ENCODE peak calls at places on chromosomes 16 and 17, in five cellular contexts. G is cardiac fibroblast, E is cardiac muscle cell, W is omental fat pad, I is GM06990. Q is an unnamed sample.
A peak's percentile ranks its signal among the peaks of the same experiment; 100 is the strongest.

GRCh38 chr17:83096401-83097220 is 17.2 kb downstream of the METRNL start:
- DNase-seq in E (no peak), G (no peak), W (no peak), I (no peak), Q (peak; percentile 72)

GRCh38 chr16:3580686-3581085 is 3.5 kb upstream of the NLRC3 start:
- DNase-seq in E (no peak), W (no peak), I (no peak), G (no peak), Q (peak; percentile 58)

GRCh38 chr16:912684-913613 is 57.8 kb downstream of the LMF1 start:
- DNase-seq in W (no peak), E (no peak), G (no peak), I (no peak), Q (no peak)

GRCh38 chr16:68078726-68079615 is 6.2 kb upstream of the NFATC3 start:
- DNase-seq in G (no peak), I (no peak), W (no peak), E (no peak), Q (no peak)

GRCh38 chr17:22671110-22671509 is 978.8 kb downstream of the KCNJ18 start:
- DNase-seq in W (no peak), E (no peak), I (no peak), G (no peak), Q (no peak)

GRCh38 chr17:42329025-42329976 is 41.0 kb downstream of the STAT5A start:
- DNase-seq in E (no peak), G (peak; percentile 61), I (no peak), W (no peak), Q (peak; percentile 91)

GRCh38 chr17:3551189-3551588 is 6.4 kb downstream of the TRPV3 start:
- DNase-seq in W (no peak), E (no peak), G (no peak), I (no peak), Q (no peak)

GRCh38 chr16:85475233-85475632 is 137.9 kb upstream of the GSE1 start:
- DNase-seq in G (no peak), I (no peak), E (no peak), W (no peak), Q (peak; percentile 21)

GRCh38 chr17:67194134-67194533 is 50.9 kb downstream of the HELZ start:
- DNase-seq in I (no peak), E (peak; percentile 6), W (no peak), G (peak; percentile 48), Q (no peak)

GRCh38 chr16:56226840-56227525 is 35.7 kb downstream of the GNAO1 start:
- DNase-seq in W (no peak), E (no peak), G (no peak), I (no peak), Q (no peak)

GRCh38 chr16:23518435-23518891 is 8.2 kb upstream of the GGA2 start:
- DNase-seq in E (no peak), I (peak; percentile 52), W (no peak), G (peak; percentile 32), Q (no peak)

GRCh38 chr16:77289331-77289809 is 90.2 kb downstream of the SYCE1L start:
- DNase-seq in W (peak; percentile 33), I (no peak), G (peak; percentile 52), E (peak; percentile 47), Q (peak; percentile 52)

GRCh38 chr17:49967621-49968379 is 1.2 kb upstream of the DLX4 start:
- DNase-seq in I (no peak), W (no peak), G (no peak), E (no peak), Q (no peak)

GRCh38 chr17:14784997-14785696 is 480.0 kb downstream of the PMP22 start:
- DNase-seq in G (no peak), I (no peak), W (no peak), E (no peak), Q (peak; percentile 61)

GRCh38 chr16:17173134-17173729 is 297.5 kb downstream of the XYLT1 start:
- DNase-seq in W (no peak), E (no peak), G (peak; percentile 47), I (no peak), Q (no peak)

GRCh38 chr17:3011891-3012290 is 51.5 kb downstream of the OR1D5 start:
- DNase-seq in G (no peak), W (no peak), I (no peak), E (no peak), Q (no peak)

GRCh38 chr16:85376292-85377095 is 236.6 kb upstream of the GSE1 start:
- DNase-seq in I (no peak), W (no peak), G (no peak), E (no peak), Q (no peak)

GRCh38 chr17:28716740-28717577 is 709 bp downstream of the RAB34 start:
- DNase-seq in E (peak; percentile 51), G (peak; percentile 65), W (no peak), I (peak; percentile 63), Q (peak; percentile 44)

GRCh38 chr16:81621496-81621895 is 157.6 kb upstream of the PLCG2 start:
- DNase-seq in W (no peak), G (no peak), I (no peak), E (no peak), Q (peak; percentile 99)

GRCh38 chr16:49483651-49484451 is 110.2 kb downstream of the C16orf78 start:
- DNase-seq in I (no peak), E (no peak), W (no peak), G (no peak), Q (no peak)

GRCh38 chr17:60968266-60968665 is 290.6 kb downstream of the BCAS3 start:
- DNase-seq in G (no peak), I (no peak), E (no peak), W (no peak), Q (no peak)

GRCh38 chr17:38619937-38620550 is 14.3 kb upstream of the SRCIN1 start:
- DNase-seq in W (no peak), I (no peak), E (no peak), G (no peak), Q (no peak)

GRCh38 chr17:42286411-42287295 is 1.6 kb upstream of the STAT5A start:
- DNase-seq in I (no peak), W (peak; percentile 18), G (no peak), E (no peak), Q (peak; percentile 36)

GRCh38 chr17:27457405-27457730 is 1.1 kb downstream of the KSR1 start:
- DNase-seq in W (no peak), E (no peak), I (no peak), G (no peak), Q (no peak)

GRCh38 chr17:27456681-27457404 is 595 bp downstream of the KSR1 start:
- DNase-seq in W (no peak), E (no peak), G (peak; percentile 30), I (no peak), Q (no peak)

GRCh38 chr17:27457731-27458523 is 1.7 kb downstream of the KSR1 start:
- DNase-seq in G (peak; percentile 56), W (no peak), E (peak; percentile 28), I (no peak), Q (no peak)

GRCh38 chr17:27455569-27455913 is 707 bp upstream of the KSR1 start:
- DNase-seq in G (no peak), I (no peak), W (no peak), E (no peak), Q (no peak)

DNA sequence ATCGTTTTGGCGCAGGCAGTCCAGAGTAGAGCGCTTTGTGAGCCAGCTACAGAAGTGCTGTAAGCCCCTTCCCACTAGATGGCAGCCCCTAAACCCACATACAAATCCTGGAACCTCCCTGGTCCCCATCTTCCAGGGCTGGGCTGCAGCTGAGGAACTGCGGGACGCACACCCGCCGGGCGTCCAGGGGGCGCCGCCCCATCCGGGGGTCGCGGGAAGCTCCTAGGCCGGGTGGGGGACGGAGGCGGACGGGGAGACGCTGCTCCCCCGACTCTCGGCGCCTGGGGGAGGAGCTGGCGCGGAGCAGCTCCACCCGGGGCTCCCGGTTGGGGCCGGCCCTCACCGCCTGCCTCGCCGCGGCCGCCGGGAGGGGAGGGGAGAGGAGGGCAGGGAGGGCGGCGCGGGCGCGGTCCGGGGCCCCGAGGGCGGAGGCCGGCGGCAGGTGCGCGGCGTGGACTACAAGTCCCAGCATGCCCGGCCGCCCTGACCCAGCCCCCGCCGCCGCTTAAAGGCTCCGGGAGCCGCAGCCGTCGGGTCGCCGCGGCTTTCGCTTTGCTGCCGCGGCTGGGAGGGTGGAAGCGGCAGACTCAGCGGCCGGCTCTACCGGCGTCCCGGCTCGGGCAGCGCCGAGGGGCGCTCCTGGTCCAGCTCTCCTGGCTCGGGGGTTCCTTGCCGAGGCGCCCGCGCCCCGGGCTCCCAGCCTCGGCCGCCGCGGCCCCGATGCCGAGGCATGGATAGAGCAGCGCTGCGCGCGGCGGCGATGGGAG is at the start of gene KSR1:
- DNase-seq in E (peak; percentile 95), W (peak; percentile 46), I (peak; percentile 90), G (peak; percentile 82), Q (peak; percentile 60)
- TF ChIP-seq CTCF in E (peak; percentile 55), W (no peak), I (peak; percentile 52), G (peak; percentile 29), Q (peak; percentile 25)

DNA sequence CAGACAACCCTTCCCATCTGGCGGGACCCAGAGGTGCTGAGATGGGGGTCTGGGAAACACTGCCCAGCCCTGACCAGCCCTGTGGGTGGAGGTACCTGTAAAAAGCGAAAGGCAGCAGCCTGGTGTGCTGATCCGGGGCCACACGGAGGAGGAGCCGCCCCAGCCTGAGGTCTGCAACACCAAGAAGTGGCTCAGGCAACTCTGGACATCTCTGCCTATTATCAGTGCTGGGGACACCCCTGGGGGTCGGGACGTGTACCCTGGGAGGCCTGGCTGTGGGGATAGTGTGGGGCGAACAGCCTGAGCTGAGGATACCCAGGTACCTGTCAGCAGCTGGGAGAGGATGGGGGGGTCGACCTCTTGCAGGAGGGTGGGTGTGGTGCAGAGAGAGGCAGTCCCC is 18.0 kb downstream of the ZNF276 start:
- DNase-seq in W (no peak), E (no peak), I (no peak), G (no peak), Q (no peak)
- TF ChIP-seq CTCF in W (no peak), E (no peak), I (no peak), G (no peak), Q (no peak)

GRCh38 chr16:51815527-51815926 is 664.5 kb upstream of the SALL1 start:
- DNase-seq in E (no peak), G (no peak), W (no peak), I (no peak), Q (no peak)

GRCh38 chr16:51812945-51813344 is 661.9 kb upstream of the SALL1 start:
- DNase-seq in G (no peak), I (no peak), E (no peak), W (no peak), Q (no peak)

GRCh38 chr16:51816929-51817328 is 665.9 kb upstream of the SALL1 start:
- DNase-seq in I (no peak), W (no peak), G (peak; percentile 6), E (no peak), Q (peak; percentile 37)

GRCh38 chr16:51814617-51815016 is 663.5 kb upstream of the SALL1 start:
- DNase-seq in I (no peak), W (no peak), G (no peak), E (peak; percentile 64), Q (no peak)

GRCh38 chr16:51813609-51814008 is 662.5 kb upstream of the SALL1 start:
- DNase-seq in G (no peak), I (no peak), W (no peak), E (no peak), Q (no peak)
- TF ChIP-seq CTCF in G (no peak), I (no peak), W (no peak), E (no peak), Q (peak; percentile 28)

GRCh38 chr17:36773039-36773438 is 164.2 kb upstream of the LHX1 start:
- DNase-seq in I (no peak), E (no peak), W (no peak), G (no peak), Q (no peak)

DNA sequence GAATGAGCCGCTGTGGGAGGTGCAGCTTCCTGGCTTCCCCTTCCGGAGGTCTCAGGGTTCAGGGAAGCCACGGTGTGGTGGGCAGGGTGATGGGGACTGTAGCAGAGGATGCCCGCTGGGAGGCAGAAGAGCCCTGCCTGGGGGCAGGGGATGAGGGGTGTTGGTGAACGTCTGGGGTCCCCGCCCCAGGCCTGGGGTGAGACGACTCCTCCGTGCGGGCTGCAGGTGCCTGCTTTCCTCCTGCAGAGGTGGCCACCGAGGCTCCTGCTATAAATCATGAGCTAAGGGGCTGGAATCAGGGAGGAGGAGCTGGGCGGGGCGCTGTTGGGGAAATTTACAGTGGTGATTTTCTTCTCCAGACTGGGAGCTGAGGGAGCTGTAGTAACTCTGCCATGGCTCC is 167.0 kb downstream of the MRM1 start:
- DNase-seq in E (no peak), I (no peak), W (no peak), G (no peak), Q (no peak)
- TF ChIP-seq CTCF in E (peak; percentile 9), I (peak; percentile 1), W (no peak), G (no peak), Q (no peak)

Q was measured in epithelial cell of esophagus.